ENCODE peak calls at places on chromosomes 5 and 9, in eight cellular contexts. One of them, this sample, is unnamed.

GRCh38 chr5:178421699-178422399 is 168.3 kb downstream of the COL23A1 start:
- DNase-seq in fibroblast of lung: no peak
- DNase-seq in AG04449: no peak
- DNase-seq in A549: no peak
- DNase-seq in heart right ventricle: no peak
- DNase-seq in prostate gland: no peak
- DNase-seq in fibroblast of villous mesenchyme: no peak
- DNase-seq in GM12865: no peak
- DNase-seq in this sample: peak; percentile 6

GRCh38 chr9:69195681-69196080 is 21.6 kb downstream of the TJP2 start:
- DNase-seq in fibroblast of lung: no peak
- DNase-seq in AG04449: no peak
- DNase-seq in A549: no peak
- DNase-seq in heart right ventricle: no peak
- DNase-seq in prostate gland: no peak
- DNase-seq in fibroblast of villous mesenchyme: no peak
- DNase-seq in GM12865: no peak
- DNase-seq in this sample: no peak

GRCh38 chr9:132578367-132578932 is 4.0 kb upstream of the BARHL1 start:
- DNase-seq in fibroblast of lung: no peak
- DNase-seq in AG04449: no peak
- DNase-seq in A549: no peak
- DNase-seq in heart right ventricle: no peak
- DNase-seq in prostate gland: no peak
- DNase-seq in fibroblast of villous mesenchyme: no peak
- DNase-seq in GM12865: no peak
- DNase-seq in this sample: no peak

GRCh38 chr5:172837640-172838039 is 3.6 kb downstream of the ERGIC1 start:
- DNase-seq in fibroblast of lung: no peak
- DNase-seq in AG04449: no peak
- DNase-seq in A549: no peak
- DNase-seq in heart right ventricle: no peak
- DNase-seq in prostate gland: peak; percentile 95
- DNase-seq in fibroblast of villous mesenchyme: no peak
- DNase-seq in GM12865: peak; percentile 92
- DNase-seq in this sample: peak; percentile 90

GRCh38 chr5:35213608-35214007 is 16.7 kb downstream of the PRLR start:
- DNase-seq in fibroblast of lung: no peak
- DNase-seq in AG04449: no peak
- DNase-seq in A549: no peak
- DNase-seq in heart right ventricle: no peak
- DNase-seq in prostate gland: peak; percentile 32
- DNase-seq in fibroblast of villous mesenchyme: no peak
- DNase-seq in GM12865: no peak
- DNase-seq in this sample: no peak

GRCh38 chr9:127128341-127129072 is 6.1 kb upstream of the ANGPTL2 start:
- DNase-seq in fibroblast of lung: peak; percentile 58
- DNase-seq in AG04449: no peak
- DNase-seq in A549: no peak
- DNase-seq in heart right ventricle: peak; percentile 73
- DNase-seq in prostate gland: no peak
- DNase-seq in fibroblast of villous mesenchyme: no peak
- DNase-seq in GM12865: no peak
- DNase-seq in this sample: no peak

GRCh38 chr5:140018517-140018916 is 24.6 kb downstream of the NRG2 start:
- DNase-seq in fibroblast of lung: no peak
- DNase-seq in AG04449: no peak
- DNase-seq in A549: no peak
- DNase-seq in heart right ventricle: no peak
- DNase-seq in prostate gland: no peak
- DNase-seq in fibroblast of villous mesenchyme: no peak
- DNase-seq in GM12865: no peak
- DNase-seq in this sample: no peak

GRCh38 chr9:89395931-89396710 is 77.8 kb downstream of the SECISBP2 start:
- DNase-seq in fibroblast of lung: no peak
- DNase-seq in AG04449: no peak
- DNase-seq in A549: no peak
- DNase-seq in heart right ventricle: no peak
- DNase-seq in prostate gland: no peak
- DNase-seq in fibroblast of villous mesenchyme: no peak
- DNase-seq in GM12865: no peak
- DNase-seq in this sample: no peak

GRCh38 chr9:83444110-83444509 is 94.1 kb downstream of the FRMD3 start:
- DNase-seq in fibroblast of lung: peak; percentile 11
- DNase-seq in AG04449: no peak
- DNase-seq in A549: no peak
- DNase-seq in heart right ventricle: peak; percentile 67
- DNase-seq in prostate gland: no peak
- DNase-seq in fibroblast of villous mesenchyme: peak; percentile 39
- DNase-seq in GM12865: no peak
- DNase-seq in this sample: no peak

GRCh38 chr5:137142371-137143243 is 356.5 kb downstream of the SPOCK1 start:
- DNase-seq in fibroblast of lung: peak; percentile 99
- DNase-seq in AG04449: peak; percentile 92
- DNase-seq in A549: no peak
- DNase-seq in heart right ventricle: peak; percentile 34
- DNase-seq in prostate gland: no peak
- DNase-seq in fibroblast of villous mesenchyme: peak; percentile 81
- DNase-seq in GM12865: no peak
- DNase-seq in this sample: no peak

GRCh38 chr9:32928145-32928763 is 73.2 kb downstream of the APTX start:
- DNase-seq in fibroblast of lung: no peak
- DNase-seq in AG04449: no peak
- DNase-seq in A549: no peak
- DNase-seq in heart right ventricle: peak; percentile 10
- DNase-seq in prostate gland: no peak
- DNase-seq in fibroblast of villous mesenchyme: peak; percentile 10
- DNase-seq in GM12865: no peak
- DNase-seq in this sample: no peak

GRCh38 chr9:102499468-102499867 is 495.7 kb upstream of the CYLC2 start:
- DNase-seq in fibroblast of lung: no peak
- DNase-seq in AG04449: no peak
- DNase-seq in A549: no peak
- DNase-seq in heart right ventricle: no peak
- DNase-seq in prostate gland: no peak
- DNase-seq in fibroblast of villous mesenchyme: no peak
- DNase-seq in GM12865: peak; percentile 76
- DNase-seq in this sample: no peak

GRCh38 chr5:86909896-86910295 is 292.2 kb downstream of the COX7C start:
- DNase-seq in fibroblast of lung: peak; percentile 81
- DNase-seq in AG04449: peak; percentile 59
- DNase-seq in A549: no peak
- DNase-seq in heart right ventricle: peak; percentile 8
- DNase-seq in prostate gland: no peak
- DNase-seq in fibroblast of villous mesenchyme: peak; percentile 67
- DNase-seq in GM12865: no peak
- DNase-seq in this sample: no peak

GRCh38 chr5:95673076-95673475 is 9.7 kb downstream of the SPATA9 start:
- DNase-seq in fibroblast of lung: peak; percentile 12
- DNase-seq in AG04449: no peak
- DNase-seq in A549: no peak
- DNase-seq in heart right ventricle: peak; percentile 7
- DNase-seq in prostate gland: no peak
- DNase-seq in fibroblast of villous mesenchyme: peak; percentile 70
- DNase-seq in GM12865: no peak
- DNase-seq in this sample: no peak

GRCh38 chr9:111034573-111035539 is 3.4 kb downstream of the LPAR1 start:
- DNase-seq in fibroblast of lung: no peak
- DNase-seq in AG04449: no peak
- DNase-seq in A549: no peak
- DNase-seq in heart right ventricle: no peak
- DNase-seq in prostate gland: no peak
- DNase-seq in fibroblast of villous mesenchyme: peak; percentile 22
- DNase-seq in GM12865: no peak
- DNase-seq in this sample: no peak

GRCh38 chr9:36086442-36086841 is 49.7 kb downstream of the RECK start:
- DNase-seq in fibroblast of lung: no peak
- DNase-seq in AG04449: no peak
- DNase-seq in A549: no peak
- DNase-seq in heart right ventricle: no peak
- DNase-seq in prostate gland: no peak
- DNase-seq in fibroblast of villous mesenchyme: no peak
- DNase-seq in GM12865: no peak
- DNase-seq in this sample: no peak

DNA sequence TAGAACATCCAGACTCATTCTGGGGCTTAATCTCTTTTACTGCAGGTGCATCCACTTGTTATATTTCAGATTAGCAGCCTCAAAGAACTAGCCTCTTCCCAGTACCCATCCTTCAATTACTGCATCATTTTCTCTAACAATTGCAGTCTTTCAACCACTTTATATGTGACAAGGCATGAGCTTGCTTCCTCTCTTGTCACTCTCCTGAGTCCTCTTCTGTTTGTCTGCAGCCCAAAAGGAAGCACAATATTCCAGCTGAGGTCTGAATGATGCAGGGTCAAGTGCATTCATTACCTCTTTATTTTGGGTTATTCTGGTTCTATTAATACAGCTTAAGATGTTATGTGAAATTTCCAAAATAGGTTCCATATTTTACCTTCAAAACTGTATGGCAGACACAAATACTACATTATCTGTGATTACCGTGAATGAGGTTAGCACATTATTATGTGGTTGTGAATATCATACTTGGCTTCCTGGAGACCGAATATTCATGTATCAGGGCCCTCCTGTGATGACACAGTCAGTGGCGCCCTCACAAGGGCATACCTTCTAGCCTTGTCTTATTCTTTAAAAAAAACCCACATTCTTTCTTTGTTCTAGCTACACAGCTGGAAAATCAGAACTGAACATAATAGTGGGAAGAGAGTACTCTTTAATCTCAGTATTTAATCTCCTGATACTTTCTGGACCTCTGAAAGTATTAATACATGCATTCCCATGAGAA is 323.8 kb downstream of the PDE4D start:
- DNase-seq in fibroblast of lung: peak; percentile 59
- DNase-seq in AG04449: no peak
- DNase-seq in A549: no peak
- DNase-seq in heart right ventricle: no peak
- DNase-seq in prostate gland: no peak
- DNase-seq in fibroblast of villous mesenchyme: no peak
- DNase-seq in GM12865: no peak
- DNase-seq in this sample: no peak
- TF ChIP-seq CTCF in fibroblast of lung: no peak
- TF ChIP-seq CTCF in AG04449: no peak
- TF ChIP-seq CTCF in A549: peak; percentile 36
- TF ChIP-seq CTCF in heart right ventricle: no peak
- TF ChIP-seq CTCF in prostate gland: no peak
- TF ChIP-seq CTCF in fibroblast of villous mesenchyme: no peak
- TF ChIP-seq CTCF in GM12865: no peak
- TF ChIP-seq CTCF in this sample: no peak

DNA sequence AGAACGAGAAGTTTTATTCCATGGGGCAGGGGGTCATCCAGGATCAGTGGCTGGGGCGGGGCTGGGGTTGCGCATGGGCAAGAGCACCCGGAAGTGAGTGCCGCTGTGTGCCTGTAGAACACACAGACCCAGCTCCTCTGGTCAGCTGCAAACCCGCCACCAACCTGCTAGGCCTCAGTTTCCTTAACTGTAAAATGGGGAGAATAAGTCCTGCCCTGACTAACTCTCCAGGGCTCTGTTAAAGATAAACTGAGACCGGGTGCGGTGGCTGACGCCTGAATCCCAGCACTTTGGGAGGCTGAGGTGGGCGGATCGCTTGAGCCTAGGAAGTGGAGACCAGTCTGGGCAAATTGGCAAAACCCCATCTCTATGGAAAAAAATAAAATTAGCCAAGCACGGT is 152.2 kb downstream of the GABBR2 start:
- DNase-seq in fibroblast of lung: no peak
- DNase-seq in AG04449: no peak
- DNase-seq in A549: no peak
- DNase-seq in heart right ventricle: no peak
- DNase-seq in prostate gland: no peak
- DNase-seq in fibroblast of villous mesenchyme: no peak
- DNase-seq in GM12865: no peak
- DNase-seq in this sample: no peak
- H3K4me3 ChIP-seq in fibroblast of lung: no peak overlapping the region
- H3K4me3 ChIP-seq in AG04449: no peak overlapping the region
- H3K4me3 ChIP-seq in A549: no peak overlapping the region
- H3K4me3 ChIP-seq in heart right ventricle: no peak overlapping the region
- H3K4me3 ChIP-seq in prostate gland: no peak overlapping the region
- H3K4me3 ChIP-seq in fibroblast of villous mesenchyme: no peak overlapping the region
- H3K4me3 ChIP-seq in GM12865: no peak overlapping the region
- H3K4me3 ChIP-seq in this sample: no peak overlapping the region

DNA sequence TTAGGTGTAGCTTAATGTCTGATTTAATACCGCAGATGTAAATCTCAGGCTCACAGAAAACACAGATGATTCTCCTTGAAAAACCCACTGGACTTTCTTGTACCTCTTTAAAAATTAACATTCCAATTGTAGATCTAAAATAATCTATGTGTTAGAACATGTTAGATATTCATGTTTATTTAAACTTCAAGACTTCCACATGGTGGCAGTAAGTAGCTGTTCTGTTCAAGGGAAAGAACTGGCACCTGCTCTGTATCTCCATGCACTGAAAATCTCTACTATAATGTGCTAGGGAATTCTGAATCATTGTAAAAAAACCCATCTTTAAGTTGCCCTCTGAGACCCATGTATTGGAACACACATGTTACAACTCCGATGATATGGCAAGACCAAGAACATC is 366.9 kb downstream of the DMRTA1 start:
- DNase-seq in fibroblast of lung: peak; percentile 29
- DNase-seq in AG04449: no peak
- DNase-seq in A549: no peak
- DNase-seq in heart right ventricle: no peak
- DNase-seq in prostate gland: no peak
- DNase-seq in fibroblast of villous mesenchyme: no peak
- DNase-seq in GM12865: peak; percentile 21
- DNase-seq in this sample: no peak
- TF ChIP-seq CTCF in fibroblast of lung: peak; percentile 39
- TF ChIP-seq CTCF in AG04449: no peak
- TF ChIP-seq CTCF in A549: no peak
- TF ChIP-seq CTCF in heart right ventricle: no peak
- TF ChIP-seq CTCF in prostate gland: no peak
- TF ChIP-seq CTCF in fibroblast of villous mesenchyme: no peak
- TF ChIP-seq CTCF in GM12865: peak; percentile 29
- TF ChIP-seq CTCF in this sample: no peak

DNA sequence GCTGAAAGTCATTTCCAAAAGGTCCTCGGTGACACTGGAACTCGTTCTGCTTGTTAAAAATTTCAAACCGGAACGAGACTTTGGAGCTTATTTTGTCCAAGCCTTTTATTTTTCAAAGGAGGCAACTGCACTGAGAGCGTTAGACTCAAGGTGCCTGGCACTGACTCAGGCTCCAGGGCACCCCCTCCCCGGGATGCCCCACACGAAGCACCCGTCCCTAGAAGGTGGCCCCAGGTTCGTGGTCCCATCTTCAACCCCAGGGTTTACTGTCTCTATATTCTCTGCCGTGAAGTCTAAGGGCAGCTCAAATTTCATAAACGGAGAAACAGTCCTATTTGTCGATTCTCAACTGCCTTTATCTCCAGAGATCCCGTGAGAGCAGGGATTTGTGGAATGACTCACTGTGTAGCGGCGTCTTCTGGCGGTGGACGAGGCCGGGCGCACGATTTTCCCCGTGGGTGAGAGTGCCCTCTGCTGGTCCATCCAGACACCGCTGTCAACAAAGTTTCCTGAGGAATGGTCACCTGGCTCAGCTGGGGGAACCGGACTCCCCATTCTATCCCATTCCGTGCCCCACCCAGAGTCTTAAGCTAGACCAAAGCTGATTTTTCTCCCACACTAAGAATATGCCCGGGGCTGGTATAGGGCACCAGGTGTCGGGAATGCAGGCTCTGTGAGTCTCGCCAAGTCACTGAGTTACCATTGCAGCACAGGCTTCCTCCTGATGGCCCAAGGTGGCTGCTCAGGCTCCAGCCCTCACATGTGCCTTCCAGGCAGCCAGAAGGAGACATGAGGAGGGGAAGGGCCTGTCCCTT is 27.1 kb upstream of the SLC6A19 start:
- DNase-seq in fibroblast of lung: peak; percentile 62
- DNase-seq in AG04449: no peak
- DNase-seq in A549: peak; percentile 79
- DNase-seq in heart right ventricle: peak; percentile 61
- DNase-seq in prostate gland: peak; percentile 61
- DNase-seq in fibroblast of villous mesenchyme: peak; percentile 88
- DNase-seq in GM12865: peak; percentile 26
- DNase-seq in this sample: peak; percentile 84
- H3K4me3 ChIP-seq in fibroblast of lung: no peak overlapping the region
- H3K4me3 ChIP-seq in AG04449: no peak overlapping the region
- H3K4me3 ChIP-seq in A549: peak overlapping the region; percentile 33
- H3K4me3 ChIP-seq in heart right ventricle: no peak overlapping the region
- H3K4me3 ChIP-seq in prostate gland: no peak overlapping the region
- H3K4me3 ChIP-seq in fibroblast of villous mesenchyme: no peak overlapping the region
- H3K4me3 ChIP-seq in GM12865: no peak overlapping the region
- H3K4me3 ChIP-seq in this sample: no peak overlapping the region